ENCODE peak calls at places on chromosomes 2 and 18, in seven cellular contexts. L is A549; Z is neural progenitor cell; P is transverse colon; C is BJ; Q is CD8-positive, alpha-beta T cell; M is choroid plexus epithelial cell. J is an unnamed sample.

GRCh38 chr18:58996131-58996632 is 131.5 kb downstream of the ZNF532 start:
- DNase-seq in L (peak; percentile 60), Z (no peak), P (no peak), C (peak; percentile 69), Q (no peak), M (peak; percentile 85), J (peak; percentile 96)

GRCh38 chr2:48471048-48471474 is 58.9 kb upstream of the STON1 start:
- DNase-seq in L (peak; percentile 79), Z (peak; percentile 75), P (no peak), C (peak; percentile 41), Q (no peak), M (peak; percentile 89), J (peak; percentile 83)

GRCh38 chr2:109404681-109405080 is 209.1 kb downstream of the SEPTIN10 start:
- DNase-seq in L (no peak), Z (no peak), P (no peak), C (no peak), Q (no peak), M (no peak), J (no peak)

GRCh38 chr2:189091253-189091652 is 88.3 kb downstream of the COL5A2 start:
- DNase-seq in L (no peak), Z (no peak), P (no peak), C (no peak), Q (no peak), M (peak; percentile 51), J (peak; percentile 44)

GRCh38 chr2:101157272-101157671 is 6.1 kb upstream of the TBC1D8 start:
- DNase-seq in L (no peak), Z (no peak), P (no peak), C (no peak), Q (no peak), M (no peak), J (no peak)

GRCh38 chr2:39620067-39620466 is 45.6 kb upstream of the TMEM178A start:
- DNase-seq in L (peak; percentile 9), Z (no peak), P (peak; percentile 22), C (peak; percentile 44), Q (no peak), M (peak; percentile 95), J (peak; percentile 94)

GRCh38 chr2:18209934-18210639 is 331.6 kb downstream of the KCNS3 start:
- DNase-seq in L (peak; percentile 67), Z (no peak), P (no peak), C (peak; percentile 10), Q (no peak), M (peak; percentile 58), J (peak; percentile 86)

GRCh38 chr2:120825370-120826259 is 89.9 kb downstream of the GLI2 start:
- DNase-seq in L (no peak), Z (no peak), P (peak; percentile 41), C (no peak), Q (no peak), M (peak; percentile 87), J (peak; percentile 78)

GRCh38 chr18:32308493-32309120 is 118.8 kb downstream of the MEP1B start:
- DNase-seq in L (peak; percentile 53), Z (no peak), P (no peak), C (peak; percentile 22), Q (no peak), M (peak; percentile 94), J (peak; percentile 93)

GRCh38 chr2:26997394-26997793 is 27.0 kb downstream of the MAPRE3 start:
- DNase-seq in L (no peak), Z (peak; percentile 61), P (no peak), C (no peak), Q (no peak), M (no peak), J (no peak)

GRCh38 chr18:45024357-45025107 is 343.8 kb downstream of the SETBP1 start:
- DNase-seq in L (no peak), Z (no peak), P (no peak), C (no peak), Q (no peak), M (no peak), J (no peak)

GRCh38 chr2:96113367-96113677 is 3.0 kb downstream of the ADRA2B start:
- DNase-seq in L (no peak), Z (no peak), P (no peak), C (no peak), Q (no peak), M (no peak), J (no peak)

GRCh38 chr2:213315168-213315876 is 31.1 kb downstream of the SPAG16 start:
- DNase-seq in L (no peak), Z (no peak), P (no peak), C (no peak), Q (no peak), M (peak; percentile 12), J (no peak)

GRCh38 chr2:146818122-146818521 is 1026.7 kb upstream of the ACVR2A start:
- DNase-seq in L (no peak), Z (no peak), P (no peak), C (no peak), Q (no peak), M (peak; percentile 59), J (peak; percentile 33)

GRCh38 chr2:70527447-70528080 is 26.1 kb downstream of the TGFA start:
- DNase-seq in L (no peak), Z (no peak), P (no peak), C (no peak), Q (no peak), M (no peak), J (no peak)

GRCh38 chr2:1676913-1677832 is 67.1 kb downstream of the PXDN start:
- DNase-seq in L (no peak), Z (no peak), P (no peak), C (no peak), Q (no peak), M (no peak), J (no peak)

GRCh38 chr2:1674276-1674675 is 70.0 kb downstream of the PXDN start:
- DNase-seq in L (no peak), Z (no peak), P (no peak), C (no peak), Q (no peak), M (no peak), J (no peak)

GRCh38 chr2:1674766-1675397 is 69.4 kb downstream of the PXDN start:
- DNase-seq in L (no peak), Z (no peak), P (no peak), C (no peak), Q (no peak), M (no peak), J (no peak)

GRCh38 chr2:1676091-1676912 is 68.0 kb downstream of the PXDN start:
- DNase-seq in L (no peak), Z (no peak), P (no peak), C (no peak), Q (no peak), M (no peak), J (no peak)

DNA sequence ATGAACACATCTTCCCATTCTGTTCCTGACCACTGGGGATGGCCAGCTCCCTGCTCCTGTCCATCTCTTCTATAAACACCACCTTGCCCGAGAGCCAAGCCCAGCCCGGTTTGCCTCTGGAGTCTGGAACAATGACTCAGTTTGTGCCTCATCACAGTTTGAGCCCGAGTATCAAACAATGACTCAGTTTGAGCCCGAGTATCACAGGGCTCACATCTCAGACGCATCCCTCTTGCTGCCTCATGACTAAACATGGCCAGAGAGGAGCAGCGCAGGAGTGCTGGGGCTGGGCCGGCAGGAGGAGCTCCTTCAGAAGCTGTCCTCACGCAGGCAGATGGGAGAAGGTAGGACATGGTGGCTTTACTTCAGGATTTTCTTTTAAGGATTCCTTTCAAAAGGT is 68.7 kb downstream of the PXDN start:
- DNase-seq in L (peak; percentile 83), Z (peak; percentile 38), P (peak; percentile 25), C (peak; percentile 87), Q (no peak), M (peak; percentile 78), J (peak; percentile 88)
- TF ChIP-seq CTCF in L (peak; percentile 38), Z (peak; percentile 35), P (peak; percentile 24), C (peak; percentile 80), Q (no peak), M (peak; percentile 67), J (peak; percentile 86)

DNA sequence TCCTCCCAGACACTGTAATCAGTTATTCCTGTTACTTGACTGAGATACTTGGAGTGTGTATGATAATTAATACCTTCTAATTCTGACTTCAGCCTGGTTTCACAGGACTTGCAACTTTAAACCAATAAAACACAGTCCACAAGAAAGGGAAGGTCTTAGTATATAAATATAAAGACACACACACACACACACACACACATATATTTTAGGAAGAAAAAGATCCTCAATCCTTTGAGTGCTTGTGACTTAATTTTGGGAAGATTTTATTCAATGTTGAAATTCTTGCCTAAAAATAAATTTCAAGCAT is 700 bp upstream of the VPS54 start:
- DNase-seq in L (no peak), Z (no peak), P (no peak), C (no peak), Q (no peak), M (no peak), J (no peak)
- H3K4me3 ChIP-seq in L (peak overlapping the region; percentile 62), Z (peak overlapping the region; percentile 73), P (peak overlapping the region; percentile 76), C (no peak overlapping the region), Q (peak overlapping the region; percentile 55), M (peak overlapping the region; percentile 76), J (no peak overlapping the region)

GRCh38 chr2:210170442-210171303 is 536 bp downstream of the KANSL1L start:
- DNase-seq in L (peak; percentile 94), Z (peak; percentile 98), P (peak; percentile 98), C (peak; percentile 71), Q (peak; percentile 93), M (peak; percentile 98), J (peak; percentile 98)

GRCh38 chr2:210172219-210172575 is 988 bp upstream of the KANSL1L start:
- DNase-seq in L (no peak), Z (peak; percentile 56), P (no peak), C (no peak), Q (no peak), M (no peak), J (no peak)

GRCh38 chr2:210169871-210170441 is 1.3 kb downstream of the KANSL1L start:
- DNase-seq in L (peak; percentile 12), Z (no peak), P (no peak), C (peak; percentile 37), Q (no peak), M (peak; percentile 89), J (peak; percentile 76)

GRCh38 chr2:210174086-210174485 is 2.9 kb upstream of the KANSL1L start:
- DNase-seq in L (no peak), Z (no peak), P (no peak), C (no peak), Q (no peak), M (no peak), J (no peak)

DNA sequence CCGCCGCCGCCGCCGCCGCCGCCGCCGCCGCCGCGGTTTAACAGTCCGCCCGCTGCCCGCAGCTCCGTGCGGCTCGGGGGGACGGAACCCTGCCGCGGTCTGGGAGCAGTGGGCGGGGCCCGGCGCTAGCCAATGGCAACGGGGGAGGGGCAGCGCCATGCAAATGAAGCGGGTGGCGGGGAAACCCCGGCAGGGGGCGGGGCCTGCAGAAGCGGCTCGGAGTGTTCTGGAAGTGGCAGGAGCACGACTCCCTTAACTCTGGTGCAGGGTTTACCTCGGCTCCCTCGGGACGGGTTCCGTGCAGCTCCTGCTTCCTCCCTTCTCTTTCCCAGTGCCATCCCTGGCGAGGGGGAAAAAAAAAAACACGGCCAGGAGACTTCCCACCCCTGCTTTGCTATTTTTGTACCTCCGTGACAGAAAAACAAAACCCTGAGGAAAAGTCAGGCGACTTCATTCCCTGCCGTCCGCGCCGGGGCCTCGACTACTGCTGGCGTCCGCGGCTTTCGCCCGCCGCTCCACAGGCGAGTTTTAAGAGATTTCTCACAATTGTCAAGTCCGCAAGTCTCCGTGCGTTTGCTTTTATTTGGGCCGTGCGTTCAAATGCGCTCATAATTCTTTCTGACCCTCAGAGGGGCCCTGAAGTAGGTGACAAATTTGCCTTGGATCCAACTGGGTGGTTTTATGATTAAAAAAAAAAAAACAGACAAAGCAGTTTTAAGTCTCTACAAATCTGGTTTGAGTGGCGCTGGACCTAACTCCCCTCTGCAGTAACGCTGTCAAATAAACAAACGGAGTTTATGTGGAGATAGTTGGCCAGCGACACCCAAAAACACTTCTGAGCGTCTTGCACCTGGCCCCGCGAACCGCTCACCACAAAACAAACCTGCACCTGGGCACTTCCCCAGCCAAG is at the start of gene KANSL1L:
- DNase-seq in L (peak; percentile 92), Z (peak; percentile 99), P (peak; percentile 100), C (peak; percentile 71), Q (peak; percentile 93), M (peak; percentile 98), J (peak; percentile 97)
- TF ChIP-seq CTCF in L (no peak), Z (no peak), P (no peak), C (no peak), Q (no peak), M (no peak), J (no peak)

GRCh38 chr18:43279015-43279758 is 1.9 kb upstream of the SYT4 start:
- DNase-seq in L (peak; percentile 33), Z (peak; percentile 62), P (no peak), C (no peak), Q (no peak), M (peak; percentile 22), J (peak; percentile 49)
- H3K4me3 ChIP-seq in L (no peak overlapping the region), Z (no peak overlapping the region), P (no peak overlapping the region), C (no peak overlapping the region), Q (no peak overlapping the region), M (no peak overlapping the region), J (no peak overlapping the region)